ENCODE peak calls at places on chromosomes 3 and 15, in ten cellular contexts. One of them, this sample, is unnamed.

GRCh38 chr3:48990636-48991421 is 788 bp downstream of the P4HTM start:
- DNase-seq in astrocyte of the spinal cord: peak
- DNase-seq in CD8-positive, alpha-beta T cell: no peak
- DNase-seq in tibial nerve: no peak
- DNase-seq in nephron progenitor cell: peak
- DNase-seq in kidney: no peak
- DNase-seq in cardiac muscle cell: peak
- DNase-seq in astrocyte: no peak
- DNase-seq in endothelial cell: no peak
- DNase-seq in HepG2: no peak
- DNase-seq in this sample: no peak

GRCh38 chr15:78322243-78322642 is 17.9 kb upstream of the CRABP1 start:
- DNase-seq in kidney: peak
- DNase-seq in endothelial cell: peak
- DNase-seq in CD8-positive, alpha-beta T cell: no peak
- DNase-seq in HepG2: no peak
- DNase-seq in astrocyte of the spinal cord: peak
- DNase-seq in astrocyte: peak
- DNase-seq in cardiac muscle cell: peak
- DNase-seq in tibial nerve: no peak
- DNase-seq in nephron progenitor cell: no peak
- DNase-seq in this sample: no peak

GRCh38 chr3:187315872-187316271 is 24.3 kb upstream of the MASP1 start:
- DNase-seq in astrocyte of the spinal cord: no peak
- DNase-seq in HepG2: no peak
- DNase-seq in kidney: no peak
- DNase-seq in tibial nerve: no peak
- DNase-seq in astrocyte: no peak
- DNase-seq in endothelial cell: no peak
- DNase-seq in nephron progenitor cell: no peak
- DNase-seq in cardiac muscle cell: no peak
- DNase-seq in CD8-positive, alpha-beta T cell: no peak
- DNase-seq in this sample: peak

GRCh38 chr3:151709847-151710246 is 23.9 kb upstream of the AADACL2 start:
- DNase-seq in astrocyte: peak
- DNase-seq in kidney: no peak
- DNase-seq in HepG2: no peak
- DNase-seq in cardiac muscle cell: no peak
- DNase-seq in tibial nerve: no peak
- DNase-seq in astrocyte of the spinal cord: peak
- DNase-seq in nephron progenitor cell: no peak
- DNase-seq in endothelial cell: no peak
- DNase-seq in CD8-positive, alpha-beta T cell: no peak
- DNase-seq in this sample: no peak

GRCh38 chr3:52400275-52400793 is 44.6 kb downstream of the SEMA3G start:
- DNase-seq in endothelial cell: no peak
- DNase-seq in astrocyte: no peak
- DNase-seq in HepG2: no peak
- DNase-seq in nephron progenitor cell: no peak
- DNase-seq in cardiac muscle cell: no peak
- DNase-seq in kidney: peak
- DNase-seq in tibial nerve: no peak
- DNase-seq in CD8-positive, alpha-beta T cell: no peak
- DNase-seq in astrocyte of the spinal cord: no peak
- DNase-seq in this sample: no peak

GRCh38 chr3:64354221-64354620 is 129.0 kb upstream of the PRICKLE2 start:
- DNase-seq in CD8-positive, alpha-beta T cell: no peak
- DNase-seq in kidney: no peak
- DNase-seq in endothelial cell: no peak
- DNase-seq in tibial nerve: no peak
- DNase-seq in nephron progenitor cell: no peak
- DNase-seq in cardiac muscle cell: no peak
- DNase-seq in astrocyte: peak
- DNase-seq in astrocyte of the spinal cord: no peak
- DNase-seq in HepG2: no peak
- DNase-seq in this sample: peak

GRCh38 chr3:141279074-141279945 is 47.7 kb downstream of the PXYLP1 start:
- DNase-seq in tibial nerve: no peak
- DNase-seq in HepG2: peak
- DNase-seq in nephron progenitor cell: no peak
- DNase-seq in astrocyte of the spinal cord: peak
- DNase-seq in CD8-positive, alpha-beta T cell: peak
- DNase-seq in cardiac muscle cell: peak
- DNase-seq in astrocyte: peak
- DNase-seq in kidney: no peak
- DNase-seq in endothelial cell: no peak
- DNase-seq in this sample: peak

GRCh38 chr3:38646062-38646461 is 3.4 kb downstream of the SCN5A start:
- DNase-seq in astrocyte of the spinal cord: no peak
- DNase-seq in nephron progenitor cell: no peak
- DNase-seq in HepG2: no peak
- DNase-seq in tibial nerve: no peak
- DNase-seq in astrocyte: no peak
- DNase-seq in kidney: no peak
- DNase-seq in endothelial cell: no peak
- DNase-seq in cardiac muscle cell: no peak
- DNase-seq in CD8-positive, alpha-beta T cell: no peak
- DNase-seq in this sample: no peak

GRCh38 chr3:51716805-51717204 is 9.9 kb downstream of the GRM2 start:
- DNase-seq in kidney: no peak
- DNase-seq in endothelial cell: no peak
- DNase-seq in astrocyte: no peak
- DNase-seq in astrocyte of the spinal cord: no peak
- DNase-seq in nephron progenitor cell: no peak
- DNase-seq in CD8-positive, alpha-beta T cell: no peak
- DNase-seq in HepG2: no peak
- DNase-seq in cardiac muscle cell: no peak
- DNase-seq in tibial nerve: no peak
- DNase-seq in this sample: no peak

GRCh38 chr15:52150043-52150825 is 37.7 kb upstream of the BCL2L10 start:
- DNase-seq in kidney: no peak
- DNase-seq in astrocyte: no peak
- DNase-seq in CD8-positive, alpha-beta T cell: no peak
- DNase-seq in HepG2: no peak
- DNase-seq in tibial nerve: no peak
- DNase-seq in endothelial cell: no peak
- DNase-seq in cardiac muscle cell: no peak
- DNase-seq in nephron progenitor cell: no peak
- DNase-seq in astrocyte of the spinal cord: no peak
- DNase-seq in this sample: no peak

GRCh38 chr3:160183375-160184076 is 41.7 kb upstream of the C3orf80 start:
- DNase-seq in endothelial cell: no peak
- DNase-seq in nephron progenitor cell: no peak
- DNase-seq in CD8-positive, alpha-beta T cell: no peak
- DNase-seq in cardiac muscle cell: peak
- DNase-seq in astrocyte of the spinal cord: peak
- DNase-seq in kidney: no peak
- DNase-seq in HepG2: no peak
- DNase-seq in tibial nerve: no peak
- DNase-seq in astrocyte: peak
- DNase-seq in this sample: peak

GRCh38 chr3:147589016-147589415 is 179.9 kb downstream of the ZIC1 start:
- DNase-seq in tibial nerve: no peak
- DNase-seq in CD8-positive, alpha-beta T cell: no peak
- DNase-seq in kidney: no peak
- DNase-seq in astrocyte: peak
- DNase-seq in HepG2: no peak
- DNase-seq in endothelial cell: no peak
- DNase-seq in cardiac muscle cell: no peak
- DNase-seq in nephron progenitor cell: no peak
- DNase-seq in astrocyte of the spinal cord: peak
- DNase-seq in this sample: no peak

GRCh38 chr15:40439461-40440299 is 1.1 kb upstream of the BAHD1 start:
- DNase-seq in tibial nerve: no peak
- DNase-seq in astrocyte of the spinal cord: no peak
- DNase-seq in nephron progenitor cell: peak
- DNase-seq in HepG2: peak
- DNase-seq in endothelial cell: no peak
- DNase-seq in cardiac muscle cell: peak
- DNase-seq in astrocyte: no peak
- DNase-seq in CD8-positive, alpha-beta T cell: no peak
- DNase-seq in kidney: no peak
- DNase-seq in this sample: peak

GRCh38 chr3:36227982-36228381 is 152.3 kb upstream of the STAC start:
- DNase-seq in kidney: no peak
- DNase-seq in tibial nerve: no peak
- DNase-seq in astrocyte: no peak
- DNase-seq in astrocyte of the spinal cord: no peak
- DNase-seq in cardiac muscle cell: no peak
- DNase-seq in nephron progenitor cell: no peak
- DNase-seq in CD8-positive, alpha-beta T cell: no peak
- DNase-seq in HepG2: no peak
- DNase-seq in endothelial cell: no peak
- DNase-seq in this sample: no peak

GRCh38 chr3:146546366-146546965 is 2.1 kb upstream of the PLSCR1 start:
- DNase-seq in endothelial cell: no peak
- DNase-seq in astrocyte of the spinal cord: no peak
- DNase-seq in CD8-positive, alpha-beta T cell: no peak
- DNase-seq in astrocyte: no peak
- DNase-seq in HepG2: no peak
- DNase-seq in kidney: no peak
- DNase-seq in nephron progenitor cell: no peak
- DNase-seq in cardiac muscle cell: no peak
- DNase-seq in tibial nerve: no peak
- DNase-seq in this sample: peak

GRCh38 chr15:47757331-47757730 is 40.0 kb downstream of the SEMA6D start:
- DNase-seq in endothelial cell: no peak
- DNase-seq in nephron progenitor cell: no peak
- DNase-seq in CD8-positive, alpha-beta T cell: no peak
- DNase-seq in kidney: no peak
- DNase-seq in tibial nerve: no peak
- DNase-seq in astrocyte: no peak
- DNase-seq in HepG2: no peak
- DNase-seq in astrocyte of the spinal cord: no peak
- DNase-seq in cardiac muscle cell: no peak
- DNase-seq in this sample: no peak

GRCh38 chr15:101652783-101653430 is 726 bp upstream of the TM2D3 start:
- DNase-seq in tibial nerve: no peak
- DNase-seq in CD8-positive, alpha-beta T cell: no peak
- DNase-seq in astrocyte: no peak
- DNase-seq in kidney: peak
- DNase-seq in astrocyte of the spinal cord: no peak
- DNase-seq in cardiac muscle cell: no peak
- DNase-seq in endothelial cell: no peak
- DNase-seq in HepG2: no peak
- DNase-seq in nephron progenitor cell: no peak
- DNase-seq in this sample: peak

DNA sequence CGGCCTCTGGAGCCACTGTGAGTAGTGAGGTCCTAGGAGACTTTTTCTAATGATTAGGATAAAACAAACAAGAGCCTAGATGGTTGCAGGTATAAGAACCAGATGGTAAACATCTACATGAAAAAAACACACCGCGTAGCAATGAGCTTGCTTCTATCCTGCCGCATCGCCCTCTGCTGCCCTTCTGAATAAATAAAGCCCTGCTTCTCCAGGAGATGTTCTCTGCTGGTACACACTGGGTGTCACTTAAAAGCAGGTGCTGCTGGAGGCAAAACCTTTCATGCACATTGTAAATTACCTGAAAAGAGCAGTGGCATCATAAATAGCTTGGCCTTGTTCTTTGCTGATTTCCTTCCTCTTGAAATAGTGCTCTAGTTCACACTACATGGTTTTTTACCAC is 164.4 kb upstream of the TOPAZ1 start:
- DNase-seq in nephron progenitor cell: no peak
- DNase-seq in endothelial cell: no peak
- DNase-seq in astrocyte of the spinal cord: no peak
- DNase-seq in astrocyte: no peak
- DNase-seq in tibial nerve: no peak
- DNase-seq in CD8-positive, alpha-beta T cell: no peak
- DNase-seq in kidney: no peak
- DNase-seq in cardiac muscle cell: peak
- DNase-seq in HepG2: no peak
- DNase-seq in this sample: no peak
- TF ChIP-seq CTCF in nephron progenitor cell: no peak
- TF ChIP-seq CTCF in endothelial cell: no peak
- TF ChIP-seq CTCF in astrocyte of the spinal cord: peak
- TF ChIP-seq CTCF in astrocyte: no peak
- TF ChIP-seq CTCF in tibial nerve: no peak
- TF ChIP-seq CTCF in CD8-positive, alpha-beta T cell: no peak
- TF ChIP-seq CTCF in kidney: no peak
- TF ChIP-seq CTCF in cardiac muscle cell: peak
- TF ChIP-seq CTCF in HepG2: peak
- TF ChIP-seq CTCF in this sample: no peak

GRCh38 chr3:158912188-158912587 is 110.3 kb downstream of the MFSD1 start:
- DNase-seq in kidney: no peak
- DNase-seq in astrocyte of the spinal cord: no peak
- DNase-seq in tibial nerve: no peak
- DNase-seq in endothelial cell: no peak
- DNase-seq in CD8-positive, alpha-beta T cell: no peak
- DNase-seq in nephron progenitor cell: no peak
- DNase-seq in cardiac muscle cell: no peak
- DNase-seq in astrocyte: no peak
- DNase-seq in HepG2: peak
- DNase-seq in this sample: no peak
- TF ChIP-seq CTCF in kidney: no peak
- TF ChIP-seq CTCF in astrocyte of the spinal cord: no peak
- TF ChIP-seq CTCF in tibial nerve: no peak
- TF ChIP-seq CTCF in endothelial cell: peak
- TF ChIP-seq CTCF in CD8-positive, alpha-beta T cell: no peak
- TF ChIP-seq CTCF in nephron progenitor cell: no peak
- TF ChIP-seq CTCF in cardiac muscle cell: no peak
- TF ChIP-seq CTCF in astrocyte: no peak
- TF ChIP-seq CTCF in HepG2: no peak
- TF ChIP-seq CTCF in this sample: no peak

GRCh38 chr3:101998256-101998926 is 149.1 kb downstream of the NFKBIZ start:
- DNase-seq in HepG2: no peak
- DNase-seq in astrocyte of the spinal cord: peak
- DNase-seq in kidney: no peak
- DNase-seq in nephron progenitor cell: no peak
- DNase-seq in tibial nerve: no peak
- DNase-seq in astrocyte: no peak
- DNase-seq in cardiac muscle cell: peak
- DNase-seq in endothelial cell: no peak
- DNase-seq in CD8-positive, alpha-beta T cell: no peak
- DNase-seq in this sample: no peak
- TF ChIP-seq CTCF in HepG2: no peak
- TF ChIP-seq CTCF in astrocyte of the spinal cord: no peak
- TF ChIP-seq CTCF in kidney: no peak
- TF ChIP-seq CTCF in nephron progenitor cell: no peak
- TF ChIP-seq CTCF in tibial nerve: no peak
- TF ChIP-seq CTCF in astrocyte: no peak
- TF ChIP-seq CTCF in cardiac muscle cell: no peak
- TF ChIP-seq CTCF in endothelial cell: no peak
- TF ChIP-seq CTCF in CD8-positive, alpha-beta T cell: no peak
- TF ChIP-seq CTCF in this sample: no peak

DNA sequence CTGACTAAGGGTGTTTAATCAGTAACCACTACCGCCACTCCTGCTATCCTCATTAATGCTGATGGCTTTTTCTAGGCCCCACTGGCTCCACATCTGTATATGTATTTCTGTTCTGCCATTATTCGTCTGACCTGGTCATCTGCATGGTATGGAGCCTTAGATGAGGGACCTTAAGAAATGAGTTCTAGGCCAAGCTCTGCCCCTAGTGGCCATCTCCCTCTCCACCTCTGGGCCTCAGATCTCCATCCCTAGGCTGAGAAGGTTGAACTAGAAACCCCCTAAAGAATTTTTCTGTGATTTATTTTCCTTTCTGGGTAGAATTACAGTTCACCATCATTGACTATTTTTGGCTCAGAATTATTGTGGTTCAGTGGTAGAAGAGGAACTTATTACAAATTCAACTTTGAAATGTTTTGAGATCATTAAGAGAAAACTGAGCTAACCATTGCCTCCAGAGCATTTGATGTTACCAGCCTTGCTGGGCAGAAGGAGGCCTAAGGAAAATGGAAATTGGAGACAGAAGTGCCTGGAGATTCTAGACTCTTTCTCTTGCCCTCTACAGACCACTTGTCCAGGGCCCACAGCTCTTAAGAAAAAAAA is 325.2 kb upstream of the NR2E3 start:
- DNase-seq in cardiac muscle cell: no peak
- DNase-seq in HepG2: no peak
- DNase-seq in CD8-positive, alpha-beta T cell: no peak
- DNase-seq in nephron progenitor cell: no peak
- DNase-seq in endothelial cell: no peak
- DNase-seq in tibial nerve: no peak
- DNase-seq in astrocyte: peak
- DNase-seq in kidney: no peak
- DNase-seq in astrocyte of the spinal cord: peak
- DNase-seq in this sample: no peak
- TF ChIP-seq CTCF in cardiac muscle cell: peak
- TF ChIP-seq CTCF in HepG2: peak
- TF ChIP-seq CTCF in CD8-positive, alpha-beta T cell: no peak
- TF ChIP-seq CTCF in nephron progenitor cell: peak
- TF ChIP-seq CTCF in endothelial cell: peak
- TF ChIP-seq CTCF in tibial nerve: no peak
- TF ChIP-seq CTCF in astrocyte: peak
- TF ChIP-seq CTCF in kidney: no peak
- TF ChIP-seq CTCF in astrocyte of the spinal cord: peak
- TF ChIP-seq CTCF in this sample: peak

This sample was measured in mammary epithelial cell.